ENCODE peak calls at places on chromosomes 7 and 10, in five cellular contexts. C is gastrocnemius medialis, D is IMR-90, A is transverse colon, M is H54. P is an unnamed sample.

GRCh38 chr10:68869623-68870022 is 31.5 kb upstream of the DDX50 start:
- DNase-seq in C (no peak), D (no peak), A (no peak), M (no peak), P (no peak)

GRCh38 chr7:43767311-43767710 is 8.8 kb downstream of the BLVRA start:
- DNase-seq in C (no peak), D (no peak), A (no peak), M (no peak), P (peak; percentile 52)

GRCh38 chr7:99762680-99763327 is 21.2 kb downstream of the CYP3A4 start:
- DNase-seq in C (peak; percentile 91), D (peak; percentile 70), A (no peak), M (peak; percentile 5), P (peak; percentile 55)

GRCh38 chr10:120085386-120085785 is 192.9 kb downstream of the SEC23IP start:
- DNase-seq in C (no peak), D (no peak), A (no peak), M (no peak), P (no peak)

GRCh38 chr10:3172081-3172445 is 519 bp downstream of the PITRM1 start:
- DNase-seq in C (no peak), D (peak; percentile 78), A (peak; percentile 31), M (peak; percentile 24), P (peak; percentile 84)

GRCh38 chr7:50791921-50792341 is 9.2 kb upstream of the GRB10 start:
- DNase-seq in C (no peak), D (peak; percentile 38), A (no peak), M (peak; percentile 55), P (peak; percentile 65)

GRCh38 chr10:63431962-63432797 is 33.6 kb downstream of the JMJD1C start:
- DNase-seq in C (no peak), D (peak; percentile 14), A (no peak), M (no peak), P (no peak)

GRCh38 chr7:37368540-37368939 is 80.1 kb downstream of the ELMO1 start:
- DNase-seq in C (no peak), D (no peak), A (no peak), M (no peak), P (no peak)

GRCh38 chr10:96287392-96288105 is 16.2 kb upstream of the BLNK start:
- DNase-seq in C (no peak), D (no peak), A (no peak), M (no peak), P (no peak)

GRCh38 chr7:30424536-30424935 is 54.0 kb downstream of the NOD1 start:
- DNase-seq in C (no peak), D (no peak), A (no peak), M (no peak), P (no peak)

GRCh38 chr7:135208417-135208793 is 2.9 kb downstream of the WDR91 start:
- DNase-seq in C (no peak), D (no peak), A (no peak), M (no peak), P (peak; percentile 14)

GRCh38 chr7:154198481-154198880 is 146.3 kb downstream of the DPP6 start:
- DNase-seq in C (no peak), D (no peak), A (no peak), M (no peak), P (no peak)

GRCh38 chr10:64846706-64847105 is 1325.5 kb downstream of the REEP3 start:
- DNase-seq in C (no peak), D (no peak), A (no peak), M (no peak), P (no peak)

GRCh38 chr10:7750222-7750621 is 37.6 kb downstream of the KIN start:
- DNase-seq in C (no peak), D (no peak), A (no peak), M (no peak), P (no peak)

GRCh38 chr10:54594289-54594688 is 206.7 kb downstream of the PCDH15 start:
- DNase-seq in C (no peak), D (no peak), A (no peak), M (no peak), P (no peak)

GRCh38 chr10:121138112-121138860 is 287.1 kb downstream of the WDR11 start:
- DNase-seq in C (no peak), D (no peak), A (no peak), M (no peak), P (no peak)

GRCh38 chr10:18328941-18329340 is 188.7 kb downstream of the CACNB2 start:
- DNase-seq in C (no peak), D (no peak), A (no peak), M (no peak), P (no peak)

GRCh38 chr10:24357344-24358021 is 148.5 kb downstream of the KIAA1217 start:
- DNase-seq in C (no peak), D (no peak), A (no peak), M (no peak), P (no peak)

GRCh38 chr10:50883624-50884023 is 1.8 kb downstream of the A1CF start:
- DNase-seq in C (no peak), D (no peak), A (no peak), M (no peak), P (no peak)

GRCh38 chr10:19111501-19112267 is 63.1 kb downstream of the MALRD1 start:
- DNase-seq in C (no peak), D (peak; percentile 55), A (no peak), M (no peak), P (no peak)

GRCh38 chr10:103053659-103054581 is 135.8 kb downstream of the CNNM2 start:
- DNase-seq in C (no peak), D (peak; percentile 88), A (peak; percentile 51), M (peak; percentile 16), P (peak; percentile 79)

GRCh38 chr7:22542669-22543068 is 42.7 kb upstream of the STEAP1B start:
- DNase-seq in C (no peak), D (no peak), A (no peak), M (no peak), P (no peak)

DNA sequence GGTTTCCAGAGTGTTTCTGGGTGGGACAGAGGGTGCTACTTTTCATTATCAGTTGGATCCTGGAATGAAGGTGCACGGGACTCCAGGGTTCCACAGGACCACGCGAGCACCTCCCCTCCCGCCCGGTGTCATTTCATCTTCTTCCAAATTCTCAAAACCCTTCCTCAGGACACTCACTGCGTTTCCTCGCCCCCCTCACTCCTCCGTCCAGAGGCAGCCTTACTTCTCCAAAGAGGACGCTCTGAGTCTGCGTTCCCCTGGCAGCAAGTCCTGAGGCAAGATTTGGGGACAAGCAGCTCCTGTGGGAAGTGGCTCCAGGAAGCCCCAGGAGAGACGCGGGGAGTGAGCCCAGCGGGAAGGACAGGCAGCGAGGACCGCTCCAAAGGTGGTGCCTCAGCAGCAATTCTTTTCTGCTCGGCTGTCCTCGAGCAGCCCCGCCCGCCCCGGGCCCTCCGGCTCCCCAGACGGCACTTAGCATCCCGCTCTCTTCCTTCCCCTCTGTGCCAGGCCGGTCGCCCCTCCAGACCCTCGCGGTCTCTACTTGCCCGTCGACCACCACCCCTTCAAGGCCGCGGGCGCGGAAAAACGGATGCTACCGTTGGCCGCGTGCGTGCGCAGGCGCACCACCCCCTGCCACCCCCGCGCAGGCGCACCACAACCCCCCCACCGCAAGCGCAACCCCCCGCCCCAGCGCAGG is 586 bp upstream of the LRRC27 start:
- DNase-seq in C (no peak), D (no peak), A (no peak), M (no peak), P (no peak)
- TF ChIP-seq POLR2A in C (peak; percentile 69), D (no peak), A (peak; percentile 27), M (peak; percentile 72), P (peak; percentile 40)

GRCh38 chr7:96321041-96321669 is 743 bp downstream of the SLC25A13 start:
- DNase-seq in C (peak; percentile 84), D (peak; percentile 74), A (peak; percentile 90), M (peak; percentile 63), P (peak; percentile 80)
- TF ChIP-seq POLR2A in C (no peak), D (peak; percentile 18), A (peak; percentile 68), M (peak; percentile 41), P (no peak)

DNA sequence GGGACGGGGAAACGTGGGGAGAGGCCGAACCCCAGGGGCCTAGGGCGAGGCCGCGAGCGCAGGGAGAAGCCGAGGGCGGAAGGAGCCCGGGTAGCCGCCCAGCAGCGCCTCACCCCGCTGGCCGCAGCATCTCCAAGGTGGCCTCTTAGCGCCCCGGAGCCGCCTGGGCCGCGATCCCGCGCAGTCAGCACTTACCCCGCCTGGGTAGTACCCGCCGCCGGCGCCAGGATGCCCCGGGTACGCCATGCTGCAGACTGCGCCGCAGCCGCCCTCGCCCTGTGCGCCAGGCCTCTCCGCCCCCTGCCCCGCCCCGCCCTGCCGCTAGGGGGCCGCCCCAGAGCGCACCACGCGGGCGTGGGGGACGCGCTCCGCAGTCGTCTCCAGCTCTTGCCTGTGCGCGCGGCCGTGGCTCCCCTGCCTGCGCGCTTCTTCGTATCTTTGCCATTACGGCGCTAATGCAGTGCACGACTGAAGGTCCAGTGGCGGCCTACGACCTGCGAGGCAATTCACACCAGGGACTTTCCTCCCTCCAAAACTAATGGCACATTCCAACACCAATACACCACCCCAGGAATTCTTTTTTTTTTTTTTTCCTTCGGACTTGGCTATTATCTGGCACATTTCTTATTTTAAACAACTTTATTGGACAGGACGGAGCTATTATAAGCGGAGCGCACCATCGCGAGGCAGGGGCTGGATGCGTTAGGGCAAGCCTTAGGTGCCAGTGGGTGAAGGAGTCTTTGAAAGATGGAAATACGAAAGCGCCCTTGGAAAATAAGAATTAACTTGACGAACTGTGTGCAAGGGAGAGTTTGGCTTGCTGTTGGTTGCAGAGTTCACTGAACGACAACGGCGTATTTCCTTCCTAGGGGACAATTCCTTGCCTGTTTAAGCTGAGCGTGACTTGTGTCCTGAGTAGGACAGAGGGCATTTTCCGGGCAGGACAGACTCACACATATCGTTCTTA is at the start of gene SRI:
- DNase-seq in C (peak; percentile 73), D (peak; percentile 72), A (peak; percentile 91), M (peak; percentile 76), P (peak; percentile 96)
- TF ChIP-seq POLR2A in C (peak; percentile 41), D (peak; percentile 49), A (peak; percentile 69), M (peak; percentile 95), P (peak; percentile 75)

DNA sequence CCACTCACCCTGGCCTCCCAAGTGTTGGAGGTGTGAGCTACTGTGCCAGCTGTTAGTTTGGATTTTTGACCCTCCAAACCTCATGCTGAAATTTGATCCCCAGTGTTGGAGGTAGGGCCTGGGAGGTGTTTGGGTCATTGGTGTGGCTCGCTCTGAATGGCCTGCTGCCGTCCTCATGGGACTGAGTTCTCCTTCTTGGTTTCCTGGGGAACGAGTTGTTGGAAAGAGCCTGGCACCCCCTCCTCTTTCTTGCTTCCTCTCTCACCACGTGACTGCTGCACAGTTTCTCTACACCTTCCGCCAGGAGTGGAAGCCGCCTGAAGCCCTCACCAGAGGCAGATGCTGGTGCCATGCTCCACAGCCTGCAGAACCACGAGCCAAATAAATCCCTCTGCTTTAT is 253.5 kb downstream of the PHTF2 start:
- DNase-seq in C (no peak), D (no peak), A (no peak), M (no peak), P (no peak)
- TF ChIP-seq POLR2A in C (no peak), D (no peak), A (no peak), M (no peak), P (no peak)

DNA sequence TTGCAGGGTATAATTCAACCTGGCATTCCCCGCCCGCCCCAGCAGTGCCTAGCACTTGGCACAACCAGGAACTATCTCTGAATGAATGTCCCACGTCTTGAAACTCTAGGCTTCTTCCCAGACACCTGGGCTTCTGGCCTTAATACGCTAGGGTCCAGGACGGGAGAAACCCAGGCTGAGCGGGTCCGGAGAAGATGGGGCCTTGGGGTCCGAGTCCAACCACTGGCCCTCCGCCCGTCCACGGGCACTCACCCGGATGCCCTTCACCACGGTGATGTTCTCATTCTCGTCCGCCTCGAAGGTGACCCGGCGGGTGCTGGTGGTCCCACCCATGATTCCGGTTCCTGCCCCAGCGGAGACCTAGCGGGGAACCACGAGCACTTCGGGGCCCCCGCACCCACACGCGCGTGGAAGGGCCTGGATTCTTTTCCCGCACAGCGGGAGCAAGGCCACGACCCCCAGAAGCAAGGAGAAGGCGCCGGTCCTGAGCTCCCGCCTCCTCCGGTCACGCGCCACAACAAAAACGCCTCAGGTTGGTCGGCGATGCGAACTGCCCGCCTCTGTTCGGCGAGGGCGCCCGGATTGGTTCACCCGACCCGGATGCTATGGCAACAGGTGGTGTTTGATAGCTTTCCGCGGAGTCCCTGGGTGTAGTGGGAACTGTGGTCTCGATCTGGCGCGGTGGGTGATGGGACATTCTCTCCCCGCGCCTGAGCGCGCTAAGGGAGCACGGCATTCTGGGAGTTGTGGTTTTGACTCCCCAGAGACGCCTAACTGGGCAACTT is at the start of gene CHCHD3:
- DNase-seq in C (peak; percentile 98), D (peak; percentile 98), A (peak; percentile 98), M (peak; percentile 95), P (peak; percentile 98)
- TF ChIP-seq POLR2A in C (peak; percentile 81), D (peak; percentile 43), A (peak; percentile 82), M (peak; percentile 85), P (peak; percentile 81)